ENCODE peak calls at places on chromosome 7, in five cellular contexts. One of them, this sample, is unnamed.

GRCh38 chr7:151459726-151460473 is 20.0 kb upstream of the CRYGN start:
- DNase-seq in fibroblast of lung: peak
- DNase-seq in lung: peak
- DNase-seq in GM12891: no peak
- DNase-seq in stimulated activated CD4-positive, alpha-beta T cell treated with anti-CD3 and anti-CD28 coated beads, Interleukin-1b, Interleukin-23, amount 100 ng/mL, for 24 hours: no peak
- DNase-seq in this sample: peak

GRCh38 chr7:5824297-5824610 is 42.8 kb upstream of the RNF216 start:
- DNase-seq in fibroblast of lung: no peak
- DNase-seq in lung: no peak
- DNase-seq in GM12891: no peak
- DNase-seq in stimulated activated CD4-positive, alpha-beta T cell treated with anti-CD3 and anti-CD28 coated beads, Interleukin-1b, Interleukin-23, amount 100 ng/mL, for 24 hours: no peak
- DNase-seq in this sample: no peak

GRCh38 chr7:33776791-33777190 is 128.5 kb upstream of the BMPER start:
- DNase-seq in fibroblast of lung: peak
- DNase-seq in lung: no peak
- DNase-seq in GM12891: no peak
- DNase-seq in stimulated activated CD4-positive, alpha-beta T cell treated with anti-CD3 and anti-CD28 coated beads, Interleukin-1b, Interleukin-23, amount 100 ng/mL, for 24 hours: no peak
- DNase-seq in this sample: peak

GRCh38 chr7:111006691-111007090 is 84.2 kb upstream of the LRRN3 start:
- DNase-seq in fibroblast of lung: no peak
- DNase-seq in lung: no peak
- DNase-seq in GM12891: no peak
- DNase-seq in stimulated activated CD4-positive, alpha-beta T cell treated with anti-CD3 and anti-CD28 coated beads, Interleukin-1b, Interleukin-23, amount 100 ng/mL, for 24 hours: no peak
- DNase-seq in this sample: no peak

GRCh38 chr7:22123139-22123538 is 177.4 kb upstream of the CDCA7L start:
- DNase-seq in fibroblast of lung: no peak
- DNase-seq in lung: no peak
- DNase-seq in GM12891: no peak
- DNase-seq in stimulated activated CD4-positive, alpha-beta T cell treated with anti-CD3 and anti-CD28 coated beads, Interleukin-1b, Interleukin-23, amount 100 ng/mL, for 24 hours: no peak
- DNase-seq in this sample: no peak

GRCh38 chr7:24024276-24024675 is 259.7 kb upstream of the NPY start:
- DNase-seq in fibroblast of lung: peak
- DNase-seq in lung: no peak
- DNase-seq in GM12891: no peak
- DNase-seq in stimulated activated CD4-positive, alpha-beta T cell treated with anti-CD3 and anti-CD28 coated beads, Interleukin-1b, Interleukin-23, amount 100 ng/mL, for 24 hours: no peak
- DNase-seq in this sample: no peak

GRCh38 chr7:117717341-117717740 is 155.9 kb downstream of the CTTNBP2 start:
- DNase-seq in fibroblast of lung: peak
- DNase-seq in lung: no peak
- DNase-seq in GM12891: no peak
- DNase-seq in stimulated activated CD4-positive, alpha-beta T cell treated with anti-CD3 and anti-CD28 coated beads, Interleukin-1b, Interleukin-23, amount 100 ng/mL, for 24 hours: no peak
- DNase-seq in this sample: no peak

GRCh38 chr7:153522261-153522660 is 529.9 kb upstream of the DPP6 start:
- DNase-seq in fibroblast of lung: no peak
- DNase-seq in lung: no peak
- DNase-seq in GM12891: no peak
- DNase-seq in stimulated activated CD4-positive, alpha-beta T cell treated with anti-CD3 and anti-CD28 coated beads, Interleukin-1b, Interleukin-23, amount 100 ng/mL, for 24 hours: no peak
- DNase-seq in this sample: no peak

GRCh38 chr7:140609646-140610045 is 31.0 kb downstream of the DENND2A start:
- DNase-seq in fibroblast of lung: peak
- DNase-seq in lung: no peak
- DNase-seq in GM12891: no peak
- DNase-seq in stimulated activated CD4-positive, alpha-beta T cell treated with anti-CD3 and anti-CD28 coated beads, Interleukin-1b, Interleukin-23, amount 100 ng/mL, for 24 hours: no peak
- DNase-seq in this sample: no peak

GRCh38 chr7:155429651-155430050 is 28.3 kb upstream of the EN2 start:
- DNase-seq in fibroblast of lung: no peak
- DNase-seq in lung: no peak
- DNase-seq in GM12891: no peak
- DNase-seq in stimulated activated CD4-positive, alpha-beta T cell treated with anti-CD3 and anti-CD28 coated beads, Interleukin-1b, Interleukin-23, amount 100 ng/mL, for 24 hours: no peak
- DNase-seq in this sample: no peak

GRCh38 chr7:133941496-133941895 is 185.6 kb upstream of the LRGUK start:
- DNase-seq in fibroblast of lung: peak
- DNase-seq in lung: no peak
- DNase-seq in GM12891: no peak
- DNase-seq in stimulated activated CD4-positive, alpha-beta T cell treated with anti-CD3 and anti-CD28 coated beads, Interleukin-1b, Interleukin-23, amount 100 ng/mL, for 24 hours: no peak
- DNase-seq in this sample: no peak

GRCh38 chr7:23347007-23347681 is 48.0 kb downstream of the MALSU1 start:
- DNase-seq in fibroblast of lung: no peak
- DNase-seq in lung: no peak
- DNase-seq in GM12891: no peak
- DNase-seq in stimulated activated CD4-positive, alpha-beta T cell treated with anti-CD3 and anti-CD28 coated beads, Interleukin-1b, Interleukin-23, amount 100 ng/mL, for 24 hours: no peak
- DNase-seq in this sample: no peak

GRCh38 chr7:38664972-38665371 is 33.8 kb upstream of the AMPH start:
- DNase-seq in fibroblast of lung: no peak
- DNase-seq in lung: no peak
- DNase-seq in GM12891: no peak
- DNase-seq in stimulated activated CD4-positive, alpha-beta T cell treated with anti-CD3 and anti-CD28 coated beads, Interleukin-1b, Interleukin-23, amount 100 ng/mL, for 24 hours: no peak
- DNase-seq in this sample: no peak

GRCh38 chr7:24323961-24324480 is 40.0 kb downstream of the NPY start:
- DNase-seq in fibroblast of lung: no peak
- DNase-seq in lung: no peak
- DNase-seq in GM12891: no peak
- DNase-seq in stimulated activated CD4-positive, alpha-beta T cell treated with anti-CD3 and anti-CD28 coated beads, Interleukin-1b, Interleukin-23, amount 100 ng/mL, for 24 hours: no peak
- DNase-seq in this sample: no peak

GRCh38 chr7:155276800-155277375 is 20.8 kb upstream of the INSIG1 start:
- DNase-seq in fibroblast of lung: no peak
- DNase-seq in lung: no peak
- DNase-seq in GM12891: no peak
- DNase-seq in stimulated activated CD4-positive, alpha-beta T cell treated with anti-CD3 and anti-CD28 coated beads, Interleukin-1b, Interleukin-23, amount 100 ng/mL, for 24 hours: no peak
- DNase-seq in this sample: no peak

GRCh38 chr7:100801833-100802568 is 25.3 kb downstream of the EPHB4 start:
- DNase-seq in fibroblast of lung: peak
- DNase-seq in lung: peak
- DNase-seq in GM12891: no peak
- DNase-seq in stimulated activated CD4-positive, alpha-beta T cell treated with anti-CD3 and anti-CD28 coated beads, Interleukin-1b, Interleukin-23, amount 100 ng/mL, for 24 hours: no peak
- DNase-seq in this sample: peak

GRCh38 chr7:121159553-121159952 is 169.2 kb upstream of the WNT16 start:
- DNase-seq in fibroblast of lung: no peak
- DNase-seq in lung: no peak
- DNase-seq in GM12891: no peak
- DNase-seq in stimulated activated CD4-positive, alpha-beta T cell treated with anti-CD3 and anti-CD28 coated beads, Interleukin-1b, Interleukin-23, amount 100 ng/mL, for 24 hours: no peak
- DNase-seq in this sample: no peak

GRCh38 chr7:6271694-6272371 is 591 bp downstream of the CYTH3 start:
- DNase-seq in fibroblast of lung: no peak
- DNase-seq in lung: no peak
- DNase-seq in GM12891: no peak
- DNase-seq in stimulated activated CD4-positive, alpha-beta T cell treated with anti-CD3 and anti-CD28 coated beads, Interleukin-1b, Interleukin-23, amount 100 ng/mL, for 24 hours: no peak
- DNase-seq in this sample: no peak

GRCh38 chr7:101243786-101244384 is 996 bp downstream of the FIS1 start:
- DNase-seq in fibroblast of lung: peak
- DNase-seq in lung: no peak
- DNase-seq in GM12891: peak
- DNase-seq in stimulated activated CD4-positive, alpha-beta T cell treated with anti-CD3 and anti-CD28 coated beads, Interleukin-1b, Interleukin-23, amount 100 ng/mL, for 24 hours: no peak
- DNase-seq in this sample: no peak

GRCh38 chr7:141480953-141481352 is 70.3 kb upstream of the AGK start:
- DNase-seq in fibroblast of lung: no peak
- DNase-seq in lung: no peak
- DNase-seq in GM12891: no peak
- DNase-seq in stimulated activated CD4-positive, alpha-beta T cell treated with anti-CD3 and anti-CD28 coated beads, Interleukin-1b, Interleukin-23, amount 100 ng/mL, for 24 hours: no peak
- DNase-seq in this sample: no peak

This sample was measured in HFF-Myc.